ENCODE peak calls at places on chromosomes 5 and 9, in five cellular contexts. N is colonic mucosa, L is IMR-90, S is left ventricle myocardium inferior, A is MCF 10A. V is an unnamed sample.

GRCh38 chr5:138953370-138954256 is 78.5 kb upstream of the LRRTM2 start:
- DNase-seq in N (peak), L (peak), S (peak), A (no peak), V (no peak)

GRCh38 chr9:109466623-109467590 is 31.2 kb downstream of the PTPN3 start:
- DNase-seq in N (no peak), L (peak), S (no peak), A (peak), V (no peak)

GRCh38 chr9:35856882-35857281 is 13.3 kb downstream of the OR13J1 start:
- DNase-seq in N (no peak), L (no peak), S (no peak), A (no peak), V (no peak)

GRCh38 chr5:96297290-96297689 is 135.8 kb downstream of the PCSK1 start:
- DNase-seq in N (no peak), L (peak), S (no peak), A (peak), V (no peak)

GRCh38 chr9:76761448-76761847 is 2.8 kb upstream of the PCA3 start:
- DNase-seq in N (no peak), L (peak), S (no peak), A (peak), V (no peak)

GRCh38 chr5:135030123-135030517 is 3.9 kb downstream of the PITX1 start:
- DNase-seq in N (no peak), L (no peak), S (no peak), A (no peak), V (no peak)

GRCh38 chr9:89874351-89875321 is 269.8 kb downstream of the GADD45G start:
- DNase-seq in N (no peak), L (no peak), S (peak), A (no peak), V (no peak)

GRCh38 chr5:175895701-175896102 is 24.3 kb downstream of the CPLX2 start:
- DNase-seq in N (no peak), L (no peak), S (no peak), A (peak), V (peak)

GRCh38 chr9:127825319-127826051 is 22.8 kb downstream of the FPGS start:
- DNase-seq in N (peak), L (no peak), S (peak), A (no peak), V (no peak)

GRCh38 chr5:172877496-172878260 is 43.6 kb downstream of the ERGIC1 start:
- DNase-seq in N (no peak), L (no peak), S (no peak), A (no peak), V (no peak)

GRCh38 chr9:81431662-81432061 is 257.7 kb downstream of the TLE1 start:
- DNase-seq in N (no peak), L (peak), S (no peak), A (no peak), V (no peak)

GRCh38 chr5:54115768-54116403 is 194.5 kb downstream of the ARL15 start:
- DNase-seq in N (no peak), L (peak), S (no peak), A (peak), V (peak)

GRCh38 chr5:74360535-74361210 is 279.9 kb downstream of the ENC1 start:
- DNase-seq in N (no peak), L (no peak), S (no peak), A (no peak), V (no peak)

GRCh38 chr5:68950111-68950510 is 143.7 kb upstream of the SLC30A5 start:
- DNase-seq in N (no peak), L (no peak), S (no peak), A (peak), V (no peak)

GRCh38 chr9:115262477-115262876 is 144.5 kb upstream of the TNC start:
- DNase-seq in N (peak), L (peak), S (peak), A (peak), V (no peak)

GRCh38 chr9:129513282-129513681 is 107.6 kb downstream of the C9orf50 start:
- DNase-seq in N (no peak), L (no peak), S (no peak), A (no peak), V (no peak)

GRCh38 chr5:1555011-1555807 is 31.4 kb upstream of the LPCAT1 start:
- DNase-seq in N (peak), L (peak), S (no peak), A (peak), V (peak)

GRCh38 chr9:4894076-4894475 is 91.0 kb upstream of the JAK2 start:
- DNase-seq in N (no peak), L (peak), S (no peak), A (peak), V (no peak)

GRCh38 chr9:98097836-98098235 is 21.2 kb downstream of the TRIM14 start:
- DNase-seq in N (no peak), L (no peak), S (no peak), A (no peak), V (peak)

GRCh38 chr5:1507961-1508678 is 15.6 kb downstream of the LPCAT1 start:
- DNase-seq in N (no peak), L (no peak), S (peak), A (no peak), V (no peak)

GRCh38 chr5:125348221-125348692 is 601.8 kb upstream of the ZNF608 start:
- DNase-seq in N (no peak), L (no peak), S (peak), A (no peak), V (no peak)

GRCh38 chr9:126488881-126489404 is 124.8 kb upstream of the LMX1B start:
- DNase-seq in N (no peak), L (no peak), S (no peak), A (no peak), V (no peak)
- TF ChIP-seq CTCF in N (no peak), L (no peak), S (no peak), A (no peak), V (no peak)

GRCh38 chr9:68685770-68686169 is 19.3 kb upstream of the PIP5K1B start:
- DNase-seq in N (peak), L (no peak), S (no peak), A (peak), V (peak)
- TF ChIP-seq CTCF in N (peak), L (peak), S (peak), A (no peak), V (peak)

DNA sequence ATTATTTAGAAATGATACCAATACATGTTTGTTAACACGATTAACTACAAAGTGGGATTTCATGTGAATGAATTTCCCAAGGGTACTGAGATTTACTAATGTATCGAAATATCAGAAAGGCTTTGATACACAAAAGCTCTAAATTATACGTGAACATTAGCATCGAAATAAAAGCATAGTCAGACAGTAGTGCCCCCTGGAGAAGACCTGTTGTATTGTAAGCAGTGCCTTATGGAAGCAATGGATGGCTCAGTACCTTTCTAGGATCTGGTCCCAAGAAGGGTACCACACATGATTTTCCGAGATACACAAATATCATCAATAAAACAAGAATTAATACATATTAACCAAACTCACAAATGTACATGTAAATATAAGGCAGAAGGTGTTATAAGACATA is 153.8 kb downstream of the CDH12 start:
- DNase-seq in N (no peak), L (peak), S (no peak), A (no peak), V (no peak)
- TF ChIP-seq CTCF in N (no peak), L (peak), S (no peak), A (no peak), V (peak)

GRCh38 chr5:181163487-181164075 is 16.2 kb downstream of the OR2V2 start:
- DNase-seq in N (no peak), L (no peak), S (no peak), A (no peak), V (no peak)
- TF ChIP-seq CTCF in N (no peak), L (no peak), S (no peak), A (no peak), V (no peak)

GRCh38 chr9:88660611-88661010 is 125.6 kb downstream of the NXNL2 start:
- DNase-seq in N (no peak), L (peak), S (no peak), A (peak), V (no peak)
- TF ChIP-seq CTCF in N (no peak), L (peak), S (peak), A (peak), V (peak)

DNA sequence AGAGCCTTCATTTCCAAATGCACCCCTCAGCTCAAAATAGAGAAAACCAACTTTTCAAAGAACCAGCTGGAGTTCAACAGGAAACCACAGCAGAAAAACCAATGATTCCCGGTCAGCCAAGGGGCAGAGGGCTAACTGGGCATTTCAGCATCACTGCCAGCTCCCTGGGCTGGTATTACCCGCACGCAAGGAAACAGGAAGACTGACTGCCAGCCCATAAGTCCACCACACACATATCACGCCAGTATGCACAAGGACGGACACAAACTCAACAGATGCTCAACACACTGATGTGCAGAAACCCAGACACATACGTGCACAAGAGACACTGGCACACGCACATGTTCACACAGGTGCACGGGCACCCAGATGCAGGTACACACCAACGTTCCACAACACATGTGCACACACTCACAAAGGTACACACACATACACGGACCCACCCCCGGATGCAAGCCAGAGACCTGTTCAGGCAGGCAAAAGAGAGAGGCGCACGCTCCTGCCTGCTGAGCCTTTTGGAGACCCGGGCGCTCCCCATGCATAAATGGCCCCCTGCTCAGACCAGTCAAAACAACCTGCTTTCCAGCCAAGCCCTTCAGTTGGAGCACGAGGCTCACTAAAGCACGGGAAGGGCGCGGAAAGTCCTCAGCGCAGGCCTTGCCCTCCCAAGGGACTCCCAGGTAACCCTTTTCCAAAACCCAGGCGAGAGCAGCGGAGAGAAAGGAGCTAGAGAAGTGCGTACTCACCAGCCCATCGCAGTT is 2.1 kb downstream of the ADAMTS2 start:
- DNase-seq in N (no peak), L (no peak), S (no peak), A (no peak), V (no peak)
- TF ChIP-seq CTCF in N (no peak), L (no peak), S (no peak), A (no peak), V (no peak)